ENCODE peak calls at places on chromosomes 7 and 10, in four cellular contexts. P is A549, X is epithelial cell of esophagus, Z is AG10803. B is an unnamed sample.
A peak's percentile ranks its signal among the peaks of the same experiment; 100 is the strongest.

GRCh38 chr7:81244213-81244612 is 325.4 kb upstream of the SEMA3C start:
- DNase-seq in P (peak; percentile 61), X (peak; percentile 62), Z (peak; percentile 13), B (peak; percentile 71)

GRCh38 chr10:110781139-110781538 is 90.6 kb upstream of the PDCD4 start:
- DNase-seq in P (no peak), X (no peak), Z (no peak), B (no peak)

GRCh38 chr7:923108-924041 is 31.1 kb downstream of the ADAP1 start:
- DNase-seq in P (no peak), X (no peak), Z (peak; percentile 37), B (no peak)

GRCh38 chr7:31896929-31897328 is 173.3 kb downstream of the PDE1C start:
- DNase-seq in P (peak; percentile 89), X (no peak), Z (peak; percentile 37), B (no peak)

GRCh38 chr7:128931965-128932861 is 5.5 kb upstream of the IRF5 start:
- DNase-seq in P (no peak), X (no peak), Z (no peak), B (no peak)

GRCh38 chr10:48251152-48251524 is 23.4 kb downstream of the FRMPD2 start:
- DNase-seq in P (no peak), X (peak; percentile 55), Z (peak; percentile 13), B (peak; percentile 65)

GRCh38 chr10:83346216-83346910 is 792.9 kb upstream of the GHITM start:
- DNase-seq in P (no peak), X (peak; percentile 51), Z (no peak), B (no peak)

GRCh38 chr10:69344591-69345244 is 66.4 kb downstream of the HK1 start:
- DNase-seq in P (no peak), X (no peak), Z (no peak), B (no peak)

GRCh38 chr7:1562126-1562525 is 6.1 kb upstream of the TMEM184A start:
- DNase-seq in P (no peak), X (no peak), Z (peak; percentile 38), B (no peak)

GRCh38 chr7:32941996-32942782 is 15.1 kb upstream of the FKBP9 start:
- DNase-seq in P (peak; percentile 64), X (peak; percentile 55), Z (peak; percentile 70), B (peak; percentile 56)

GRCh38 chr7:128108129-128108528 is 76.9 kb upstream of the LRRC4 start:
- DNase-seq in P (no peak), X (no peak), Z (no peak), B (no peak)

GRCh38 chr7:150988230-150989226 is 2.3 kb upstream of the NOS3 start:
- DNase-seq in P (peak; percentile 36), X (no peak), Z (no peak), B (peak; percentile 43)

GRCh38 chr10:62224606-62225005 is 44.0 kb downstream of the RTKN2 start:
- DNase-seq in P (peak; percentile 6), X (peak; percentile 81), Z (peak; percentile 73), B (no peak)

GRCh38 chr10:30027057-30028005 is 32.1 kb downstream of the JCAD start:
- DNase-seq in P (peak; percentile 32), X (no peak), Z (no peak), B (peak; percentile 88)
- TF ChIP-seq CTCF in P (no peak), X (no peak), Z (peak; percentile 5), B (peak; percentile 62)

GRCh38 chr7:117338020-117338419 is 15.2 kb upstream of the WNT2 start:
- DNase-seq in P (no peak), X (peak; percentile 10), Z (peak; percentile 45), B (peak; percentile 6)

GRCh38 chr7:117332031-117332430 is 9.2 kb upstream of the WNT2 start:
- DNase-seq in P (no peak), X (no peak), Z (no peak), B (no peak)

DNA sequence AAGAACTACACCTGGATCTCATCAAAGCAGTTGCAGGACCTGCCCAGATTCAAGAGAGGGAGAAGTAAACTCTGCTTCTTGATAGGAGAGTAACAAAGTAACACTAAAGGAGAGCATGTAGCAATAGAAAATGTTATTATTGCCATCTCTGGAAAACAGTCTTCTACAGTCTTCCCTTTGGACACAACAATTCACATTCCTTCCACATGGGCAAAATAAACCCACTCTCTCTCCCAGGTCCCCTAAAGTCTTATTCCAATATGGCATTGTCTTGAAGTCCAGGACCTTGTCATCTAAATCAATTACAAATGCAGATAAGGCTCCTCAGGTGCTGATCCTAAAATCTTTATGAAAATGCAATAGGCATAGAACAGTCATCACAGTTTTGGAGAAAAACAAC is 10.3 kb upstream of the WNT2 start:
- DNase-seq in P (no peak), X (no peak), Z (no peak), B (no peak)
- TF ChIP-seq CTCF in P (no peak), X (no peak), Z (no peak), B (no peak)

DNA sequence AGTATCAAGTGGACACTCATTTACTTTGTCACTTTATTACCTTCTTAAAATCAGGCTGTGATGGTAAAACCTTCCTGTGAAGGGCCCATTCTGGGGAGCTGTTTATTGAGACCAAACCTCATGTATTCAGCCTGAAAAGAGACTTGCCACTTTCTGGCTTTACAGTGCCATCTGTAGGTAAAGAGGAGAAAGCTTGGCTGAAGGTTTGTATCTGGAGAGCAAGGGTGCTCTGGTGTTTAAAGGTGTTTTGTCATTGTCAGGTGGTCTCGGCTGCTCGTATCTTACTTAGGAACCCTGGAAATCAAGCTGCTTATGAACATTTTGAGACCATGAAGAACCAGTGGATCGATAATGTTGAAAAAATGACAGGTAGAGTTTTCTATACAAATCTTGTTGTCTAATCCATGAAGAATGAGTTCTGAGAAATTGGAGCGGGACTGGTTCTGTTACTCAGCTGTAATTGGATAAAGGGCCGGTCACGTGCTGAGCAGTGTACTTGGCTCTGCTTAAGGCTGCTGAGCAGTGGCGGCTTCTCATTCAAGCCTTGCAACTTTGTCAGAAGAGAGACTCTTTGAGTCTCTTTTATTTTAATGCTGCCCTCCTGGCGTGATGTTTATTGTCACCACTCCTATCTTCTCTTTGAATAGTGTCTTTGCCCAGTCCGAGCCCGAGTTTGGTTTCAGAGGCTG is 46.9 kb downstream of the AP3M1 start:
- DNase-seq in P (peak; percentile 51), X (peak; percentile 15), Z (peak; percentile 28), B (peak; percentile 33)
- TF ChIP-seq CTCF in P (peak; percentile 58), X (peak; percentile 60), Z (peak; percentile 49), B (peak; percentile 24)

DNA sequence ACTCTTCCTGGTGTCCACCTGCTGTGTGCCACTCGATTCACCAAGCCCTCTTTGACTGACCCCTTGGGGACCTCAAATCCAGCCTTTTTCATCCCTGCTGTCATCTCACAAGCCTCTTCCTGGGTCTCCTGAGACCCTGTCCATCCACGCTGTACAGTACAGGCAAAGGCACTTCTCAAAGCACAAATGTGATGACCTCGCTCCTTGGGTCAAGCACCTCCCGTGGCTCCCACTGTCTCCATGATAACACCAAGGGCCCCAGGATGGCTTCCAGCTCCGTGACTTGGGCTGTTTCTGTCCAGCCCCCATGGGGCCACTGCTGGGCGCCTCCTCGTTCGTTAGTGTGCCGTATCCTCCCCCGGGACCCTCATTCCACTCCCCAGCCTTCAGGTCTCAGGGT is 28.7 kb downstream of the PVRIG start:
- DNase-seq in P (no peak), X (no peak), Z (no peak), B (no peak)
- TF ChIP-seq CTCF in P (no peak), X (no peak), Z (no peak), B (no peak)

GRCh38 chr10:55668326-55668922 is 692.6 kb downstream of the ZWINT start:
- DNase-seq in P (peak; percentile 29), X (peak; percentile 35), Z (no peak), B (peak; percentile 40)
- TF ChIP-seq CTCF in P (peak; percentile 21), X (peak; percentile 2), Z (no peak), B (peak; percentile 43)

GRCh38 chr7:21428642-21428941 is 709 bp downstream of the SP4 start:
- DNase-seq in P (no peak), X (no peak), Z (no peak), B (no peak)

GRCh38 chr7:21429021-21429420 is 1.1 kb downstream of the SP4 start:
- DNase-seq in P (no peak), X (no peak), Z (no peak), B (no peak)

GRCh38 chr7:21426286-21426957 is 1.5 kb upstream of the SP4 start:
- DNase-seq in P (no peak), X (peak; percentile 83), Z (peak; percentile 16), B (peak; percentile 53)

GRCh38 chr7:21427861-21428641 is at the start of gene SP4:
- DNase-seq in P (peak; percentile 94), X (peak; percentile 95), Z (peak; percentile 93), B (peak; percentile 94)

DNA sequence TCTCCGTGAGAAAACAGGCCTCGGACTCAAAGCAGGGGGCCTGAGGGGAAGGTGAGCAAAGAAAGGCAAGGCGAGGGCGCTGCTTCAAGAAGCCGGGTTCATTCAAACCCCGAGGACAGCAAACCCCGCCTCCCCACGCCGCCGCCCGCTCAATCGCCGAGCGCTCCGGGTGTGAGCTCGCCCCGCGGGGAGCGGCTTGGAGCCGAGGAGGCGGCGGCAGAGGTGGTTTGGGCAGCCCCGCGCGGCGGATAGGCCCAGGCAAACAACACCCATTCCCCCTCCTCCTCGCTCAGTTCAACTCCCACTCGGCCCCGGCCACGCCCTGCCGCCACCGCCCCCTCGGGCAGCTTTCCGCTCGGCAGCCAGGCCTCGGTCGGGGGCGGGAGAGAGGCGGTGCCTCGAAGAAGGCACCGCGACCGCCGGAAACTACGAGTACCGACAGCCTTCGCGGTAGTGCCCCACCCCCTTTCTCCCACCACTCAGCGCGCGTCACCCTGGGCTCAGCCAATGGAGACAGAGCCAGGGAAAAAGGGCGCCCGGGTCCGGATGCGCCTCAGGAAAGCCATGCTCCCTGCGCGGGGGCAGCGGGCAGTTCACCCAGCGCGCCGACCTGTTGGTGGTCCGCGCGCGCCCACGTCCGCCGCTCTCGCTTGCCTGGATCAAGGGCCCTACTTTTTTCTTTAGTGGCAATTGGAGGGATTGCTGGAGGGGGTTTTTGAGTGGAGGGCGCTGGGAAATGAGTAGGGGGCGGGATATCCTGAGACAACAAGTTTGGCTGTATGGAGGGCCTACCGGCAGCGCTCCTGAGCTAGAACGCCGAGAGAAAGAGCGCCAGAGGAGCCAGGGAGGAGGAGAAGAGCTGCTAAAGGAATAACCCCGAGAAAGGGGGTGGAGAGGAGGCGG is 674 bp upstream of the SP4 start:
- DNase-seq in P (peak; percentile 98), X (peak; percentile 99), Z (peak; percentile 98), B (peak; percentile 98)
- TF ChIP-seq CTCF in P (no peak), X (no peak), Z (no peak), B (no peak)